ENCODE peak calls at places on chromosomes 12 and 14, in six cellular contexts. One of them, this sample, is unnamed.

GRCh38 chr12:6434205-6435180 is 10.3 kb upstream of the CD27 start:
- DNase-seq in brain microvascular endothelial cell: no peak
- DNase-seq in AG09309: no peak
- DNase-seq in H9: no peak
- DNase-seq in tibial nerve: no peak
- DNase-seq in choroid plexus epithelial cell: no peak
- DNase-seq in this sample: no peak

GRCh38 chr14:65160091-65160490 is 57.8 kb upstream of the MAX start:
- DNase-seq in brain microvascular endothelial cell: no peak
- DNase-seq in AG09309: no peak
- DNase-seq in choroid plexus epithelial cell: no peak
- DNase-seq in tibial nerve: no peak
- DNase-seq in H9: no peak
- DNase-seq in this sample: no peak

GRCh38 chr12:120259418-120260202 is 5.9 kb downstream of the PXN start:
- DNase-seq in H9: peak; percentile 26
- DNase-seq in tibial nerve: no peak
- DNase-seq in AG09309: peak; percentile 41
- DNase-seq in choroid plexus epithelial cell: peak; percentile 65
- DNase-seq in brain microvascular endothelial cell: no peak
- DNase-seq in this sample: peak; percentile 52

GRCh38 chr14:23364604-23365352 is at the start of gene EFS:
- DNase-seq in H9: peak; percentile 58
- DNase-seq in AG09309: no peak
- DNase-seq in choroid plexus epithelial cell: peak; percentile 23
- DNase-seq in tibial nerve: no peak
- DNase-seq in brain microvascular endothelial cell: no peak
- DNase-seq in this sample: no peak

GRCh38 chr14:74964787-74965769 is 9.7 kb upstream of the PGF start:
- DNase-seq in H9: no peak
- DNase-seq in choroid plexus epithelial cell: no peak
- DNase-seq in tibial nerve: no peak
- DNase-seq in brain microvascular endothelial cell: no peak
- DNase-seq in AG09309: no peak
- DNase-seq in this sample: peak; percentile 68

GRCh38 chr12:21906919-21907642 is 34.1 kb downstream of the ABCC9 start:
- DNase-seq in tibial nerve: no peak
- DNase-seq in brain microvascular endothelial cell: no peak
- DNase-seq in AG09309: peak; percentile 50
- DNase-seq in choroid plexus epithelial cell: no peak
- DNase-seq in H9: no peak
- DNase-seq in this sample: no peak

GRCh38 chr12:124321040-124321481 is 26.2 kb downstream of the RFLNA start:
- DNase-seq in tibial nerve: peak; percentile 76
- DNase-seq in choroid plexus epithelial cell: peak; percentile 60
- DNase-seq in brain microvascular endothelial cell: peak; percentile 57
- DNase-seq in AG09309: no peak
- DNase-seq in H9: peak; percentile 85
- DNase-seq in this sample: peak; percentile 50

GRCh38 chr14:72515779-72516770 is 377.8 kb downstream of the DPF3 start:
- DNase-seq in AG09309: no peak
- DNase-seq in H9: no peak
- DNase-seq in choroid plexus epithelial cell: peak; percentile 69
- DNase-seq in brain microvascular endothelial cell: peak; percentile 25
- DNase-seq in tibial nerve: no peak
- DNase-seq in this sample: peak; percentile 70

GRCh38 chr14:58072288-58073071 is 79.5 kb downstream of the ARMH4 start:
- DNase-seq in choroid plexus epithelial cell: peak; percentile 87
- DNase-seq in tibial nerve: peak; percentile 45
- DNase-seq in AG09309: no peak
- DNase-seq in H9: peak; percentile 68
- DNase-seq in brain microvascular endothelial cell: peak; percentile 64
- DNase-seq in this sample: peak; percentile 85

GRCh38 chr12:14399871-14400270 is 34.4 kb downstream of the ATF7IP start:
- DNase-seq in tibial nerve: no peak
- DNase-seq in choroid plexus epithelial cell: peak; percentile 76
- DNase-seq in brain microvascular endothelial cell: peak; percentile 39
- DNase-seq in AG09309: no peak
- DNase-seq in H9: no peak
- DNase-seq in this sample: peak; percentile 52

GRCh38 chr14:68495101-68495637 is 297.7 kb downstream of the ZFP36L1 start:
- DNase-seq in choroid plexus epithelial cell: no peak
- DNase-seq in H9: no peak
- DNase-seq in tibial nerve: no peak
- DNase-seq in AG09309: no peak
- DNase-seq in brain microvascular endothelial cell: no peak
- DNase-seq in this sample: no peak

GRCh38 chr14:54691525-54692260 is 124.8 kb downstream of the SAMD4A start:
- DNase-seq in AG09309: no peak
- DNase-seq in H9: peak; percentile 80
- DNase-seq in tibial nerve: peak; percentile 81
- DNase-seq in brain microvascular endothelial cell: peak; percentile 66
- DNase-seq in choroid plexus epithelial cell: peak; percentile 87
- DNase-seq in this sample: peak; percentile 87

GRCh38 chr14:72404106-72404774 is 472.0 kb downstream of the RGS6 start:
- DNase-seq in brain microvascular endothelial cell: no peak
- DNase-seq in tibial nerve: no peak
- DNase-seq in AG09309: no peak
- DNase-seq in choroid plexus epithelial cell: no peak
- DNase-seq in H9: no peak
- DNase-seq in this sample: no peak

GRCh38 chr14:100246809-100247428 is 8.0 kb downstream of the YY1 start:
- DNase-seq in choroid plexus epithelial cell: peak; percentile 49
- DNase-seq in brain microvascular endothelial cell: no peak
- DNase-seq in H9: peak; percentile 34
- DNase-seq in AG09309: no peak
- DNase-seq in tibial nerve: no peak
- DNase-seq in this sample: peak; percentile 49

GRCh38 chr14:57982802-57983201 is 116.9 kb upstream of the SLC35F4 start:
- DNase-seq in choroid plexus epithelial cell: no peak
- DNase-seq in H9: no peak
- DNase-seq in brain microvascular endothelial cell: no peak
- DNase-seq in AG09309: no peak
- DNase-seq in tibial nerve: no peak
- DNase-seq in this sample: peak; percentile 1

GRCh38 chr12:111448266-111448830 is 42.6 kb downstream of the SH2B3 start:
- DNase-seq in H9: no peak
- DNase-seq in choroid plexus epithelial cell: no peak
- DNase-seq in brain microvascular endothelial cell: no peak
- DNase-seq in AG09309: no peak
- DNase-seq in tibial nerve: no peak
- DNase-seq in this sample: no peak

GRCh38 chr12:92300781-92301180 is 155.1 kb upstream of the BTG1 start:
- DNase-seq in brain microvascular endothelial cell: no peak
- DNase-seq in choroid plexus epithelial cell: no peak
- DNase-seq in AG09309: no peak
- DNase-seq in H9: no peak
- DNase-seq in tibial nerve: no peak
- DNase-seq in this sample: no peak

GRCh38 chr12:92302041-92302829 is 156.6 kb upstream of the BTG1 start:
- DNase-seq in tibial nerve: no peak
- DNase-seq in brain microvascular endothelial cell: no peak
- DNase-seq in AG09309: no peak
- DNase-seq in choroid plexus epithelial cell: no peak
- DNase-seq in H9: no peak
- DNase-seq in this sample: no peak

GRCh38 chr12:92301329-92301728 is 155.7 kb upstream of the BTG1 start:
- DNase-seq in brain microvascular endothelial cell: no peak
- DNase-seq in choroid plexus epithelial cell: no peak
- DNase-seq in AG09309: no peak
- DNase-seq in tibial nerve: no peak
- DNase-seq in H9: no peak
- DNase-seq in this sample: no peak

GRCh38 chr12:92299744-92300143 is 154.1 kb upstream of the BTG1 start:
- DNase-seq in choroid plexus epithelial cell: no peak
- DNase-seq in H9: no peak
- DNase-seq in brain microvascular endothelial cell: no peak
- DNase-seq in tibial nerve: no peak
- DNase-seq in AG09309: no peak
- DNase-seq in this sample: no peak

GRCh38 chr12:92304335-92305066 is 158.9 kb upstream of the BTG1 start:
- DNase-seq in brain microvascular endothelial cell: peak; percentile 6
- DNase-seq in tibial nerve: no peak
- DNase-seq in H9: no peak
- DNase-seq in choroid plexus epithelial cell: peak; percentile 28
- DNase-seq in AG09309: peak; percentile 1
- DNase-seq in this sample: no peak
- TF ChIP-seq CTCF in brain microvascular endothelial cell: no peak
- TF ChIP-seq CTCF in tibial nerve: no peak
- TF ChIP-seq CTCF in H9: no peak
- TF ChIP-seq CTCF in choroid plexus epithelial cell: no peak
- TF ChIP-seq CTCF in AG09309: no peak
- TF ChIP-seq CTCF in this sample: no peak

DNA sequence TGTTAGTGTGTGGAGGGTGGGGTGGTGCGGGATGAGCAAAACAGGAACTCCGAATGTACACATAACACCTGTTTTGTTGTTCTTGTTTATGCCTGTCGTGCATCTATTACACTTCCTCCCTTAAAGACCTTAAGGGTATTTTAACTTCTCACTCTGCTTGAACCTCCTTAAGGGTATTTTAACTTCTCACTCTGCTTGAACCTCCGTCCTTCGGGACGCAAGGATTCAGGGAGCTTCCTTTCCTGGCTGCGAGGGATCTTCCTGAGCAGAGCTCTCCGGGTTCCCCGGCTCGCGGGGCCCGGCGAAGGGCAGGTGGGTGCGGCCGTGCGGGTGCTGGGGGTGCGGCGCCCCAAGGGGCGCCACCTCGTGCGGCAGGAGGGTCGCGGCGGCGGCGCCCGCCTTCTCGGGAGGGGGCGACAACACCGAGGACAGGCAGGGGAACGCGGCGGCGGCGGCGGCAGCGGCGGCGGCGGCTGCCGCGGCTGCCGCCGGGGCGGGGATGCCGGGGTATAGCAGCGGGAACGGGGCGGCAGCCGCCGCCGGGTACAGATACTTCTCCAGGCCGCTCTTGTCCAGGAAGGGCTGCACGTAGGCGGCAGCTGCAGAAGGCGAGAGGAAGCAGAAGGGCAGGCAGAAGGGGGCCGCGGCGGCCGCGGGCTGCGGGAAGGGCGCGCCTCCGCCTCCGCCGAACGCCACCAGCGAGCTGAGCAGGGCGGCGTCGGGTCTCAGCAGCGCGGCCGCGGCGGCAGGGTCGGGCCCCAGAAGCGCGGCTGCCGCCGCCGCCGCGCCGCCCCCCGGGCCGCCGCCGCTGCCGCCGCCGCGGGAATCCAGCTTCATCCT is 2.8 kb downstream of the BHLHE41 start:
- DNase-seq in brain microvascular endothelial cell: no peak
- DNase-seq in AG09309: no peak
- DNase-seq in H9: peak; percentile 48
- DNase-seq in choroid plexus epithelial cell: no peak
- DNase-seq in tibial nerve: no peak
- DNase-seq in this sample: peak; percentile 33
- TF ChIP-seq CTCF in brain microvascular endothelial cell: no peak
- TF ChIP-seq CTCF in AG09309: no peak
- TF ChIP-seq CTCF in H9: no peak
- TF ChIP-seq CTCF in choroid plexus epithelial cell: no peak
- TF ChIP-seq CTCF in tibial nerve: no peak
- TF ChIP-seq CTCF in this sample: no peak

DNA sequence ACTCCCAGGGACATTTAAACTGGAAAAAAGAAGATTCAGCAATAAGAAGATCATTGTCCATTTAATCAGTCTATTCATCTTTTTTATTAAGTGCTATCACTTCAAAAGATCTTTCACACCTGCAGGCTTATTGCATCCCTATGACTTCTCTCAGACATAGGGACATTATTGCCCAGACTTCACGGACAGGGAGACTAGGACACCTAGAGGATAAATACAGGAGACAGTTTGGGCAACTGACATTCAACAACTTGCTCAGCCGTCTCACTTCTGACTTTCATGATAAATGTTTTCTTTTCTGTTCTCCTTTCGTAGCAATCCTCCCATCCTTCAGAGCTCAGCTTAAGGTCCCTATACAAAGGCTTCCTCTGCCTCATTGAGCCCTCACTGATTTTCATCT is 84.3 kb downstream of the TMEM30B start:
- DNase-seq in AG09309: no peak
- DNase-seq in tibial nerve: no peak
- DNase-seq in choroid plexus epithelial cell: peak; percentile 50
- DNase-seq in brain microvascular endothelial cell: no peak
- DNase-seq in H9: no peak
- DNase-seq in this sample: peak; percentile 40
- TF ChIP-seq CTCF in AG09309: peak; percentile 15
- TF ChIP-seq CTCF in tibial nerve: no peak
- TF ChIP-seq CTCF in choroid plexus epithelial cell: peak; percentile 41
- TF ChIP-seq CTCF in brain microvascular endothelial cell: peak; percentile 52
- TF ChIP-seq CTCF in H9: peak; percentile 37
- TF ChIP-seq CTCF in this sample: peak; percentile 42

DNA sequence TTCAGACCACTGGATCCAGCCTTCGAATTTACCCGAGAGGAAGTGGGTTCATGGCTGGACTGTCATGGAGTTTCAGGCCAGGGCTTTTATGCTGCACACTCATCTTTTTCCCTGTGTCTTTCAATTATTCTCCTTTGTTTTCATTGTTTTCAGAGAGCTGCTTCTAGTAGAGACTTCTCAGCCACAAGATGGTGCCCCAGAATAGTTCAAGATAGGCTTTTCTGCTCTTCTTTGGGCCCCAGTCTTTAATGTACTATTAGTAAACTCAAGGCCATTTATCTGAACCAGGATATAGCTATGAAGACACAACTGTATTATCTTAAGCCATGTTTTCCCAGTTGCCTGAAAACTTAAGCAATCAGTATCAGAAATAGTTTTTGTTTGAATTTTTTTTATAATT is 30.4 kb upstream of the PSMA6 start:
- DNase-seq in AG09309: no peak
- DNase-seq in choroid plexus epithelial cell: peak; percentile 57
- DNase-seq in tibial nerve: peak; percentile 17
- DNase-seq in H9: no peak
- DNase-seq in brain microvascular endothelial cell: no peak
- DNase-seq in this sample: peak; percentile 55
- TF ChIP-seq CTCF in AG09309: peak; percentile 22
- TF ChIP-seq CTCF in choroid plexus epithelial cell: peak; percentile 48
- TF ChIP-seq CTCF in tibial nerve: peak; percentile 28
- TF ChIP-seq CTCF in H9: no peak
- TF ChIP-seq CTCF in brain microvascular endothelial cell: peak; percentile 23
- TF ChIP-seq CTCF in this sample: peak; percentile 24

DNA sequence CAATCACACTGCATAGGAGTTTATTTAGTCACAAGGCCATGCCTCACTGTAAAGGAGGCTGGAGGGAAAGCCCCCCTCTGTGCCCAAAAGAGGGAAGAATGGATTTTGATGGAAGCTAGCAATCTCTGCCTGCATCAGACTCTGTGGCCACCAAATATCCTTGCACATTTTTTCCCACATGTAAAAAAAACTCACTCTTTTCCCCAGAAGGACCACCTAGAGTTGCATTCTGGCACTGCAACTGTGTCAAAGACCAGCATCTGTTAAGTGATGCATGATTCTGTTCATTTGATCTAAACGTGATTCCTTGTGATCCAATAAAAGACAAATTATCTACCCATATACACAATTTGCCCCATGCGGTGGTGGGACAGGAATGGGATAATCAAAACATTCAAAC is 8.0 kb downstream of the RHOJ start:
- DNase-seq in brain microvascular endothelial cell: no peak
- DNase-seq in tibial nerve: no peak
- DNase-seq in AG09309: no peak
- DNase-seq in H9: no peak
- DNase-seq in choroid plexus epithelial cell: no peak
- DNase-seq in this sample: no peak
- TF ChIP-seq CTCF in brain microvascular endothelial cell: peak; percentile 49
- TF ChIP-seq CTCF in tibial nerve: no peak
- TF ChIP-seq CTCF in AG09309: no peak
- TF ChIP-seq CTCF in H9: peak; percentile 52
- TF ChIP-seq CTCF in choroid plexus epithelial cell: peak; percentile 43
- TF ChIP-seq CTCF in this sample: peak; percentile 20